ENCODE peak calls at places on chromosomes 7 and 10, in eight cellular contexts. Q is GM12878, L is brain microvascular endothelial cell, X is upper lobe of left lung, Y is uterus, M is IMR-90, D is suprapubic skin, O is cardiac muscle cell. N is an unnamed sample.

GRCh38 chr7:14902589-14902963 is at the start of gene DGKB:
- DNase-seq in Q (no peak), L (peak), X (no peak), Y (peak), M (peak), D (no peak), O (peak), N (no peak)

GRCh38 chr7:117169907-117170306 is 153.0 kb downstream of the WNT2 start:
- DNase-seq in Q (no peak), L (no peak), X (no peak), Y (no peak), M (no peak), D (no peak), O (no peak), N (no peak)

GRCh38 chr7:14286036-14286435 is 296.6 kb upstream of the ETV1 start:
- DNase-seq in Q (no peak), L (no peak), X (no peak), Y (no peak), M (no peak), D (no peak), O (no peak), N (no peak)

GRCh38 chr7:100832281-100832633 is 4.9 kb upstream of the EPHB4 start:
- DNase-seq in Q (no peak), L (no peak), X (no peak), Y (no peak), M (no peak), D (no peak), O (no peak), N (no peak)

GRCh38 chr10:24469993-24470392 is 253.7 kb downstream of the ARHGAP21 start:
- DNase-seq in Q (no peak), L (no peak), X (no peak), Y (no peak), M (no peak), D (no peak), O (no peak), N (no peak)

GRCh38 chr7:23622469-23622868 is 25.3 kb downstream of the CCDC126 start:
- DNase-seq in Q (no peak), L (peak), X (no peak), Y (no peak), M (peak), D (no peak), O (peak), N (no peak)

GRCh38 chr7:135822396-135822795 is 73.8 kb upstream of the FAM180A start:
- DNase-seq in Q (no peak), L (no peak), X (no peak), Y (no peak), M (no peak), D (no peak), O (no peak), N (no peak)

GRCh38 chr7:94529516-94529915 is 19.9 kb downstream of the CASD1 start:
- DNase-seq in Q (no peak), L (peak), X (no peak), Y (no peak), M (peak), D (no peak), O (peak), N (no peak)

GRCh38 chr10:17115683-17116082 is 13.9 kb downstream of the CUBN start:
- DNase-seq in Q (no peak), L (peak), X (no peak), Y (no peak), M (peak), D (no peak), O (peak), N (no peak)

GRCh38 chr10:89916481-89916880 is 215.1 kb downstream of the KIF20B start:
- DNase-seq in Q (no peak), L (no peak), X (no peak), Y (no peak), M (no peak), D (no peak), O (peak), N (no peak)

GRCh38 chr10:58064714-58065528 is 202.8 kb downstream of the IPMK start:
- DNase-seq in Q (no peak), L (peak), X (no peak), Y (no peak), M (peak), D (no peak), O (peak), N (no peak)

GRCh38 chr7:34048445-34048844 is 143.1 kb downstream of the BMPER start:
- DNase-seq in Q (no peak), L (no peak), X (no peak), Y (no peak), M (peak), D (no peak), O (no peak), N (no peak)

GRCh38 chr7:1536768-1537630 is 6.5 kb downstream of the MAFK start:
- DNase-seq in Q (no peak), L (peak), X (peak), Y (peak), M (peak), D (peak), O (peak), N (no peak)

GRCh38 chr7:29607889-29608288 is 44.3 kb downstream of the PRR15 start:
- DNase-seq in Q (no peak), L (peak), X (no peak), Y (no peak), M (no peak), D (no peak), O (peak), N (no peak)
- H3K27ac ChIP-seq in Q (no peak), L (no peak), X (no peak), Y (no peak), M (no peak), D (no peak), O (no peak), N (no peak)

DNA sequence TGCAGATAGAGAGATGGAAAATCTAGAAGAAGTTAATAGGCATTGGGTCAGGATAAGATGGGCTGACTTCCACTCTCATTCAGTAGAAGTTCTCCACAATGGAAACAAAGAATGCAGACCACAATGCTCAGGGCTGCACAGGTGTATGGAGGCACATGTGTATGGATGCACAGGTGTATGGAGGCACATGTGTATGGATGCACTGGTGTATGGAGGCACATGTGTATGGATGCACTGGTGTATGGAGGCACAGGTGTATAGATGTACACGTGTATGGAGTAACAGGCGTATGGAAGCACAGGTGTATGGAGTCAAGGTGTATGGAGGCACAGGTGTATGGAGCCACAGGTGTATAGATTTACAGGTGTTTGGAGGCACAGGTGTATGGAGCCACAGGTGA is 285.7 kb upstream of the PPP2R2D start:
- DNase-seq in Q (no peak), L (no peak), X (no peak), Y (no peak), M (no peak), D (no peak), O (no peak), N (no peak)
- H3K4me3 ChIP-seq in Q (no peak), L (no peak), X (no peak), Y (no peak), M (no peak), D (no peak), O (no peak), N (no peak)

DNA sequence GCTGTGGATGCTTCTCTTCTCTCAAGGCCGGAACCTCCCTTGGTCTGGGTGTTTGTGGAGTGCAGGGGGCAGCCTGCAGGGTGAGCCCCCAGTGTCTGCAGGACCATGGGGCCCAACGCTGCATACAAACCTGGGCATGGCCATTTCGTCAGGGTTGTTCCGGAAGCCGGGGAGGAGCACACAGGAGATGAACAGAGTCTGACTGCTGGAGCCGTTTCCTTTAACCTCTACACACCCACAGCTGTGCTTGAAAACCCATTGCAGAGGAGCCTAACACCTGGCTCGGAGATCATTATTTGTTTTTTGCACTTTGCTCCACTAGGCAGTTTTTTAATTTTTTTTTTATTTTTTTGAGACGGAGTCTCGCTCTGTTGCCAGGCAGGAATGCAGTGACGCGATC is 167.6 kb upstream of the INSYN2A start:
- DNase-seq in Q (no peak), L (no peak), X (no peak), Y (no peak), M (no peak), D (no peak), O (no peak), N (no peak)
- H3K27ac ChIP-seq in Q (no peak), L (no peak), X (no peak), Y (no peak), M (no peak), D (no peak), O (no peak), N (no peak)

GRCh38 chr10:33341638-33342037 is 7.2 kb upstream of the NRP1 start:
- DNase-seq in Q (no peak), L (peak), X (no peak), Y (no peak), M (peak), D (no peak), O (no peak), N (no peak)
- H3K4me3 ChIP-seq in Q (no peak), L (no peak), X (no peak), Y (peak), M (no peak), D (no peak), O (no peak), N (no peak)

DNA sequence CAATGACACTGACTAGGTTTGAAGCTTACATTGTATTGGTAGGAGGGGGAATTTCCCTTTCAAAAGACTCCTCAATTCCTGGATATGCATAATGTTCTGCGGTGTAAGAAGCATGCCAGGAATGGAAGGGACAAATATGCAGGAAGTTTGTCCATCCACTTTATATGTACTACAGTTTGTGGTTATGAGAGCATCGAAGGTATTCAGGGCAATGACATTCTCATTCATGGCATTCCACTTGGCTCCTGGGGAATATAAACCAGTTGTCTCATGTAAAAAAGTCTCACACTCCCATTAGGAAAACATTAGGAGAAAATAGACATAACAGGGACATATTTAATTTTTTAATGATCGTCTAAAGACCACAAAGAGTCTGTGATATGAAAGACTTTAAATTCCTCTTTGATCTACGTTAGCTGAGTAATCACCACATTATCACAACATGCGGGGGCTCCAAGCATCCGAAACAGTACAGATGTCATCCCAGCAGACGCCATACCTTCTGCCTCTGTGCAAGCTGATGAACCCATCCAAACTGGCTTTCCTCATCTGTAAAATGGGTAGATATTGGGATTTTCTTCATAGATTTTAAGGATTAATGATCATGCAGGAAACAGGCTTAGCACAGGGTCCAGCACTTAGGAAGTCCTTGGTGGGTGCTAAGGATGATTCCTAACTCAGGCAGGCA is 675.3 kb downstream of the INHBA start:
- DNase-seq in Q (no peak), L (peak), X (no peak), Y (no peak), M (peak), D (no peak), O (peak), N (no peak)
- H3K27ac ChIP-seq in Q (no peak), L (peak), X (no peak), Y (no peak), M (peak), D (no peak), O (no peak), N (no peak)

GRCh38 chr7:91776166-91776565 is 104.3 kb downstream of the MTERF1 start:
- DNase-seq in Q (no peak), L (no peak), X (no peak), Y (no peak), M (no peak), D (no peak), O (peak), N (no peak)

GRCh38 chr7:91772100-91772794 is 108.3 kb downstream of the MTERF1 start:
- DNase-seq in Q (no peak), L (peak), X (no peak), Y (no peak), M (no peak), D (no peak), O (peak), N (no peak)

GRCh38 chr7:91767820-91768219 is 112.7 kb downstream of the MTERF1 start:
- DNase-seq in Q (no peak), L (no peak), X (no peak), Y (no peak), M (no peak), D (no peak), O (no peak), N (no peak)

GRCh38 chr7:91771394-91771793 is 109.1 kb downstream of the MTERF1 start:
- DNase-seq in Q (no peak), L (no peak), X (no peak), Y (no peak), M (no peak), D (no peak), O (no peak), N (no peak)
- H3K4me3 ChIP-seq in Q (no peak), L (no peak), X (no peak), Y (no peak), M (no peak), D (no peak), O (no peak), N (no peak)

DNA sequence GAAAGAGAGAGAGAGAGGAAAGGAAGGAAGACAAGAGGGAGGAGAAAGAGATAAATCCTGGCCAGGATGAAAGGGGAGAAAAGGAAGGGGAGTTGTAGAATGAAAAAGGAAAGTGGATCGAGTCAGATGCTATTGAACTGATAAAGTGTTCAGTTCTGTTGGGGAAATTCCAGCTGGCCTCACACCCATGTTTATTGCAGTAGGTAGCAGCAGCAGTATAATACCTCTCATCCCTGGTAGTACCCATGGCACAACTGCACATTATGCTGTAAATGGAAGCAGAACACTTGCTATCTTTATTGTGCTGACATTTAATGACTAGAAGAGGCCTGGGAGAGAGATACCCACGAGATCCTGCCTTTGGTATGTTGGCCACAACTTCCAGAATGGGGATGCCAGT is 178.1 kb downstream of the EVX1 start:
- DNase-seq in Q (no peak), L (no peak), X (no peak), Y (no peak), M (no peak), D (no peak), O (no peak), N (no peak)
- H3K27ac ChIP-seq in Q (no peak), L (no peak), X (no peak), Y (no peak), M (no peak), D (no peak), O (no peak), N (no peak)